ENCODE peak calls at places on chromosome 17, in four cellular contexts. One of them, this sample, is unnamed.

GRCh38 chr17:10117581-10118001 is 80.8 kb downstream of the GAS7 start:
- DNase-seq in HEK293T: no peak
- DNase-seq in GM12878: peak
- DNase-seq in IMR-90: peak
- DNase-seq in this sample: no peak

GRCh38 chr17:58666858-58667267 is 25.0 kb downstream of the TEX14 start:
- DNase-seq in HEK293T: no peak
- DNase-seq in GM12878: no peak
- DNase-seq in IMR-90: peak
- DNase-seq in this sample: peak

GRCh38 chr17:14304876-14305636 is 4.2 kb downstream of the HS3ST3B1 start:
- DNase-seq in HEK293T: no peak
- DNase-seq in GM12878: no peak
- DNase-seq in IMR-90: no peak
- DNase-seq in this sample: no peak

GRCh38 chr17:31680126-31680525 is 178.9 kb downstream of the COPRS start:
- DNase-seq in HEK293T: no peak
- DNase-seq in GM12878: peak
- DNase-seq in IMR-90: no peak
- DNase-seq in this sample: no peak

GRCh38 chr17:27577124-27577761 is 53.7 kb upstream of the LGALS9 start:
- DNase-seq in HEK293T: no peak
- DNase-seq in GM12878: no peak
- DNase-seq in IMR-90: peak
- DNase-seq in this sample: no peak

GRCh38 chr17:12812877-12813276 is 23.6 kb downstream of the ARHGAP44 start:
- DNase-seq in HEK293T: no peak
- DNase-seq in GM12878: no peak
- DNase-seq in IMR-90: no peak
- DNase-seq in this sample: no peak

GRCh38 chr17:81400154-81400938 is 5.1 kb downstream of the BAHCC1 start:
- DNase-seq in HEK293T: no peak
- DNase-seq in GM12878: no peak
- DNase-seq in IMR-90: peak
- DNase-seq in this sample: peak

GRCh38 chr17:13321932-13322701 is 279.6 kb downstream of the HS3ST3A1 start:
- DNase-seq in HEK293T: no peak
- DNase-seq in GM12878: no peak
- DNase-seq in IMR-90: no peak
- DNase-seq in this sample: no peak

GRCh38 chr17:32783602-32784001 is 93.3 kb downstream of the MYO1D start:
- DNase-seq in HEK293T: peak
- DNase-seq in GM12878: peak
- DNase-seq in IMR-90: peak
- DNase-seq in this sample: peak

GRCh38 chr17:31172388-31172787 is 77.6 kb downstream of the NF1 start:
- DNase-seq in HEK293T: no peak
- DNase-seq in GM12878: no peak
- DNase-seq in IMR-90: no peak
- DNase-seq in this sample: no peak

GRCh38 chr17:81583589-81584337 is 31.6 kb upstream of the FAAP100 start:
- DNase-seq in HEK293T: no peak
- DNase-seq in GM12878: no peak
- DNase-seq in IMR-90: peak
- DNase-seq in this sample: peak

GRCh38 chr17:16652847-16653366 is 743 bp downstream of the ZNF624 start:
- DNase-seq in HEK293T: no peak
- DNase-seq in GM12878: no peak
- DNase-seq in IMR-90: no peak
- DNase-seq in this sample: no peak

GRCh38 chr17:71447644-71448043 is 673.2 kb upstream of the SOX9 start:
- DNase-seq in HEK293T: no peak
- DNase-seq in GM12878: no peak
- DNase-seq in IMR-90: no peak
- DNase-seq in this sample: no peak

GRCh38 chr17:82948081-82948511 is 108.3 kb upstream of the ZNF750 start:
- DNase-seq in HEK293T: no peak
- DNase-seq in GM12878: no peak
- DNase-seq in IMR-90: no peak
- DNase-seq in this sample: no peak

GRCh38 chr17:40555296-40556190 is 9.7 kb downstream of the CCR7 start:
- DNase-seq in HEK293T: no peak
- DNase-seq in GM12878: no peak
- DNase-seq in IMR-90: no peak
- DNase-seq in this sample: no peak

GRCh38 chr17:66915792-66916191 is 48.7 kb upstream of the CACNG4 start:
- DNase-seq in HEK293T: no peak
- DNase-seq in GM12878: no peak
- DNase-seq in IMR-90: no peak
- DNase-seq in this sample: no peak

GRCh38 chr17:44327715-44328449 is 3.3 kb upstream of the SLC25A39 start:
- DNase-seq in HEK293T: no peak
- DNase-seq in GM12878: no peak
- DNase-seq in IMR-90: no peak
- DNase-seq in this sample: no peak

GRCh38 chr17:34725740-34726139 is 146.4 kb downstream of the TMEM132E start:
- DNase-seq in HEK293T: no peak
- DNase-seq in GM12878: no peak
- DNase-seq in IMR-90: no peak
- DNase-seq in this sample: no peak

GRCh38 chr17:521561-522325 is 169.1 kb upstream of the RPH3AL start:
- DNase-seq in HEK293T: no peak
- DNase-seq in GM12878: no peak
- DNase-seq in IMR-90: no peak
- DNase-seq in this sample: no peak

GRCh38 chr17:32805029-32805976 is 71.6 kb downstream of the MYO1D start:
- DNase-seq in HEK293T: no peak
- DNase-seq in GM12878: no peak
- DNase-seq in IMR-90: no peak
- DNase-seq in this sample: no peak

GRCh38 chr17:58120195-58120822 is 27.9 kb upstream of the OR4D1 start:
- DNase-seq in HEK293T: peak
- DNase-seq in GM12878: no peak
- DNase-seq in IMR-90: peak
- DNase-seq in this sample: no peak

GRCh38 chr17:80694992-80695912 is 150.6 kb downstream of the RPTOR start:
- DNase-seq in HEK293T: no peak
- DNase-seq in GM12878: no peak
- DNase-seq in IMR-90: no peak
- DNase-seq in this sample: no peak

GRCh38 chr17:19713901-19714361 is 2.5 kb downstream of the SLC47A2 start:
- DNase-seq in HEK293T: no peak
- DNase-seq in GM12878: no peak
- DNase-seq in IMR-90: no peak
- DNase-seq in this sample: no peak

GRCh38 chr17:320809-321385 is 31.7 kb downstream of the RPH3AL start:
- DNase-seq in HEK293T: no peak
- DNase-seq in GM12878: no peak
- DNase-seq in IMR-90: no peak
- DNase-seq in this sample: no peak

GRCh38 chr17:2393184-2393953 is 7.5 kb downstream of the MNT start:
- DNase-seq in HEK293T: peak
- DNase-seq in GM12878: no peak
- DNase-seq in IMR-90: peak
- DNase-seq in this sample: peak

GRCh38 chr17:17866897-17867296 is 30.1 kb upstream of the SREBF1 start:
- DNase-seq in HEK293T: no peak
- DNase-seq in GM12878: no peak
- DNase-seq in IMR-90: no peak
- DNase-seq in this sample: no peak

GRCh38 chr17:61218438-61218837 is 181.2 kb upstream of the TBX2 start:
- DNase-seq in HEK293T: no peak
- DNase-seq in GM12878: no peak
- DNase-seq in IMR-90: peak
- DNase-seq in this sample: peak

GRCh38 chr17:80605326-80606066 is 60.9 kb downstream of the RPTOR start:
- DNase-seq in HEK293T: no peak
- DNase-seq in GM12878: peak
- DNase-seq in IMR-90: peak
- DNase-seq in this sample: peak

GRCh38 chr17:56640116-56640515 is 46.6 kb downstream of the NOG start:
- DNase-seq in HEK293T: no peak
- DNase-seq in GM12878: no peak
- DNase-seq in IMR-90: no peak
- DNase-seq in this sample: no peak

GRCh38 chr17:58344047-58344790 is 7.8 kb downstream of the SUPT4H1 start:
- DNase-seq in HEK293T: no peak
- DNase-seq in GM12878: peak
- DNase-seq in IMR-90: no peak
- DNase-seq in this sample: no peak

GRCh38 chr17:12789976-12790805 is 893 bp downstream of the ARHGAP44 start:
- DNase-seq in HEK293T: peak
- DNase-seq in GM12878: no peak
- DNase-seq in IMR-90: no peak
- DNase-seq in this sample: no peak

GRCh38 chr17:50952889-50953288 is 86.7 kb upstream of the TOB1 start:
- DNase-seq in HEK293T: no peak
- DNase-seq in GM12878: no peak
- DNase-seq in IMR-90: no peak
- DNase-seq in this sample: no peak

GRCh38 chr17:50955160-50955559 is 89.0 kb upstream of the TOB1 start:
- DNase-seq in HEK293T: no peak
- DNase-seq in GM12878: no peak
- DNase-seq in IMR-90: no peak
- DNase-seq in this sample: no peak

GRCh38 chr17:50954641-50955121 is 88.5 kb upstream of the TOB1 start:
- DNase-seq in HEK293T: no peak
- DNase-seq in GM12878: no peak
- DNase-seq in IMR-90: no peak
- DNase-seq in this sample: no peak

GRCh38 chr17:50953518-50953830 is 87.3 kb upstream of the TOB1 start:
- DNase-seq in HEK293T: no peak
- DNase-seq in GM12878: no peak
- DNase-seq in IMR-90: no peak
- DNase-seq in this sample: no peak

DNA sequence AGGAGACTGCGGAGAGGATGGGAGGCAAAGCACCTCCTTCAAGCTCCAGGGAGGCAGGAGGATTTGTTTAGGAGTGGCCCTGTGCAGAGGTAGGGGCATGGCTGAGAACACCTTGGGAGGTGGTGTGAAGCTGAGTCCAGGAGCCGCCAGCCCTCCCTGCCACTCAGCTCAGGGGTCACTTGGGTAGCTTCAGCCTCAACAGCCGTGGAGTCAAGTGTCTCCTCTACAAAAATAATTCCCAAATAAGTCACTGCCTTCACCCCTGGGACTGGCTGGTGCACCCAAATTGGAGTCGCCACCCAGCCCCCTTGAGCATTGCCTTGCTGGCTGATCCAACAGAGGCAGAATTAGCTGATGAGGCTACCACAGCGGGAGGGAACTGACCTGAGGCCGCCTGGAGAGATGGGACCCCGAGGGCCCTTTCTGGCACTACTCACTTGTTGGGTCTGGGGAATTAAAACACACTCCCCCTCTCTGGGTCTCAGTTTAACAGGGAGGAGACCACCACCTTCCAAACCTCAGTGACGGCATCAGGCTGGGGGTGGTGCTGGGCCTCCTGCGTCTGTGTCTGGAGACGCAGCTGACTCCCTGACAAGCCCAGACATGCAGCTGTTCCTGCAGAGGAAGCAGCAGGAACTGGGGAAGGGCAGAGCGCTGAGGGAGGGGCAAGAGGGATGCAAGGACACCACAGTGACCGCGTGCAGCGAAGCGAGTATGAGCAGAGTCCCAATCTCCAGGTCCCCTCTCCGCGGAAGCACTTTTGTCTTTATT is 87.9 kb upstream of the TOB1 start:
- DNase-seq in HEK293T: peak
- DNase-seq in GM12878: no peak
- DNase-seq in IMR-90: peak
- DNase-seq in this sample: no peak
- TF ChIP-seq BHLHE40 in HEK293T: no peak
- TF ChIP-seq BHLHE40 in GM12878: no peak
- TF ChIP-seq BHLHE40 in IMR-90: no peak
- TF ChIP-seq BHLHE40 in this sample: no peak

GRCh38 chr17:70138309-70138865 is 30.9 kb upstream of the KCNJ2 start:
- DNase-seq in HEK293T: peak
- DNase-seq in GM12878: no peak
- DNase-seq in IMR-90: no peak
- DNase-seq in this sample: peak

GRCh38 chr17:70139449-70139993 is 29.8 kb upstream of the KCNJ2 start:
- DNase-seq in HEK293T: no peak
- DNase-seq in GM12878: no peak
- DNase-seq in IMR-90: no peak
- DNase-seq in this sample: no peak

GRCh38 chr17:70144260-70144846 is 25.0 kb upstream of the KCNJ2 start:
- DNase-seq in HEK293T: no peak
- DNase-seq in GM12878: no peak
- DNase-seq in IMR-90: peak
- DNase-seq in this sample: peak
- TF ChIP-seq BHLHE40 in HEK293T: no peak
- TF ChIP-seq BHLHE40 in GM12878: no peak
- TF ChIP-seq BHLHE40 in IMR-90: no peak
- TF ChIP-seq BHLHE40 in this sample: no peak

DNA sequence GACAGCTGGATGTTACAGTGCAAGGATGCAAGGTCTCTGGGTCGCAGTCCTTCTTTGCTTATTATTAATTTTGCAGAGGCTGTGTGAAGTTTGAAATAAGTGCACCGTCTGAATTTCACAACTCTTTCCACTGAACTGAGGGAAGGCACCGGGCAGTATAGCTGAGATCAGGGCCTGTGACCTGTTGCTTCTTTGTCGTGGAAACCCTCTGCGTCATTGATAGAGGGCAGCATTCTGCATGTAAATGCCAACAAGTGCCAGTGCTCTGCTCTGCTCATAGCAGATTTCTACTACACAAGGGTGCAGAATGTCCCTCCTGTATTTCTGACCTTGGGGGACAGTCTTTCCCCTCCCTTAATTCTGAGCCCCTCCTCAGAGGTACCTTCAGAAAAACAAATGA is 26.0 kb downstream of the CD300LF start:
- DNase-seq in HEK293T: no peak
- DNase-seq in GM12878: no peak
- DNase-seq in IMR-90: no peak
- DNase-seq in this sample: no peak
- TF ChIP-seq BHLHE40 in HEK293T: no peak
- TF ChIP-seq BHLHE40 in GM12878: no peak
- TF ChIP-seq BHLHE40 in IMR-90: no peak
- TF ChIP-seq BHLHE40 in this sample: no peak

GRCh38 chr17:36149296-36149820 is 27.1 kb downstream of the TBC1D3B start:
- DNase-seq in HEK293T: peak
- DNase-seq in GM12878: no peak
- DNase-seq in IMR-90: peak
- DNase-seq in this sample: no peak
- TF ChIP-seq BHLHE40 in HEK293T: no peak
- TF ChIP-seq BHLHE40 in GM12878: no peak
- TF ChIP-seq BHLHE40 in IMR-90: no peak
- TF ChIP-seq BHLHE40 in this sample: no peak

DNA sequence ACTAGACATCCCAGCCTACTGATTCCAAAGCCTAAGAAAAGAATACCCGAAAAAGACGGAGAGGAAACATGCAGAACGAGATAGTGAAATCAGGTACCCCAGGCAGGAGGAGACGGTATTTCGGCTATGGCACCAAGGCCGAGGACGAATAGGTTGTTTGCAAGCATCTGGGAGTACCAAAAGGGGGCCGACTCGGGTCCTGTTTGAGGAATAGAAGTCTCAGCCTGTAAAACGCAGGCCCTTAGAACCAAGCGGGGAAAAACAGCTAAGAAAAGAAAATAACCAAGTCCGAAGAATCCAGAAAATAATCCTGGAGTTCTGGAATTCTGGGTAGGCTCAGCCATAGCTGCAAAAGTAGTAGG is 537 bp downstream of the SLC35B1 start:
- DNase-seq in HEK293T: no peak
- DNase-seq in GM12878: no peak
- DNase-seq in IMR-90: no peak
- DNase-seq in this sample: peak
- TF ChIP-seq BHLHE40 in HEK293T: no peak
- TF ChIP-seq BHLHE40 in GM12878: no peak
- TF ChIP-seq BHLHE40 in IMR-90: no peak
- TF ChIP-seq BHLHE40 in this sample: no peak